ENCODE peak calls at places on chromosomes 7 and 10, in eight cellular contexts. One of them, this sample, is unnamed.

GRCh38 chr10:121681982-121682687 is 83.9 kb upstream of the FGFR2 start:
- DNase-seq in left ventricle myocardium superior: no peak
- DNase-seq in Calu3: no peak
- DNase-seq in fibroblast of lung: no peak
- DNase-seq in lower lobe of right lung: no peak
- DNase-seq in HEK293T: no peak
- DNase-seq in adipocyte: no peak
- DNase-seq in HCEC 1CT: no peak
- DNase-seq in this sample: no peak

GRCh38 chr10:31362023-31362641 is 43.1 kb downstream of the ZEB1 start:
- DNase-seq in left ventricle myocardium superior: peak
- DNase-seq in Calu3: no peak
- DNase-seq in fibroblast of lung: no peak
- DNase-seq in lower lobe of right lung: no peak
- DNase-seq in HEK293T: no peak
- DNase-seq in adipocyte: no peak
- DNase-seq in HCEC 1CT: no peak
- DNase-seq in this sample: no peak

GRCh38 chr7:80060218-80060806 is 74.3 kb upstream of the GNAI1 start:
- DNase-seq in left ventricle myocardium superior: no peak
- DNase-seq in Calu3: no peak
- DNase-seq in fibroblast of lung: peak
- DNase-seq in lower lobe of right lung: no peak
- DNase-seq in HEK293T: peak
- DNase-seq in adipocyte: peak
- DNase-seq in HCEC 1CT: peak
- DNase-seq in this sample: peak

GRCh38 chr7:140049339-140050024 is 13.3 kb downstream of the PARP12 start:
- DNase-seq in left ventricle myocardium superior: no peak
- DNase-seq in Calu3: no peak
- DNase-seq in fibroblast of lung: peak
- DNase-seq in lower lobe of right lung: no peak
- DNase-seq in HEK293T: no peak
- DNase-seq in adipocyte: no peak
- DNase-seq in HCEC 1CT: no peak
- DNase-seq in this sample: no peak

GRCh38 chr7:115838829-115839228 is 191.7 kb downstream of the TFEC start:
- DNase-seq in left ventricle myocardium superior: no peak
- DNase-seq in Calu3: no peak
- DNase-seq in fibroblast of lung: no peak
- DNase-seq in lower lobe of right lung: no peak
- DNase-seq in HEK293T: no peak
- DNase-seq in adipocyte: peak
- DNase-seq in HCEC 1CT: peak
- DNase-seq in this sample: peak

GRCh38 chr10:131571845-131572244 is 260.3 kb upstream of the TCERG1L start:
- DNase-seq in left ventricle myocardium superior: no peak
- DNase-seq in Calu3: no peak
- DNase-seq in fibroblast of lung: no peak
- DNase-seq in lower lobe of right lung: no peak
- DNase-seq in HEK293T: no peak
- DNase-seq in adipocyte: no peak
- DNase-seq in HCEC 1CT: no peak
- DNase-seq in this sample: no peak

GRCh38 chr10:10826125-10826524 is 191.5 kb upstream of the CELF2 start:
- DNase-seq in left ventricle myocardium superior: no peak
- DNase-seq in Calu3: no peak
- DNase-seq in fibroblast of lung: peak
- DNase-seq in lower lobe of right lung: no peak
- DNase-seq in HEK293T: no peak
- DNase-seq in adipocyte: peak
- DNase-seq in HCEC 1CT: peak
- DNase-seq in this sample: peak

GRCh38 chr10:15585303-15585715 is 134.4 kb downstream of the ITGA8 start:
- DNase-seq in left ventricle myocardium superior: peak
- DNase-seq in Calu3: peak
- DNase-seq in fibroblast of lung: peak
- DNase-seq in lower lobe of right lung: peak
- DNase-seq in HEK293T: peak
- DNase-seq in adipocyte: peak
- DNase-seq in HCEC 1CT: peak
- DNase-seq in this sample: peak

GRCh38 chr10:115947104-115947503 is 325.9 kb downstream of the GFRA1 start:
- DNase-seq in left ventricle myocardium superior: no peak
- DNase-seq in Calu3: no peak
- DNase-seq in fibroblast of lung: peak
- DNase-seq in lower lobe of right lung: no peak
- DNase-seq in HEK293T: no peak
- DNase-seq in adipocyte: peak
- DNase-seq in HCEC 1CT: peak
- DNase-seq in this sample: peak

GRCh38 chr7:5255832-5256231 is 26.9 kb upstream of the SLC29A4 start:
- DNase-seq in left ventricle myocardium superior: no peak
- DNase-seq in Calu3: no peak
- DNase-seq in fibroblast of lung: no peak
- DNase-seq in lower lobe of right lung: no peak
- DNase-seq in HEK293T: no peak
- DNase-seq in adipocyte: no peak
- DNase-seq in HCEC 1CT: no peak
- DNase-seq in this sample: no peak

GRCh38 chr7:121572615-121573014 is 176.5 kb upstream of the FAM3C start:
- DNase-seq in left ventricle myocardium superior: no peak
- DNase-seq in Calu3: no peak
- DNase-seq in fibroblast of lung: no peak
- DNase-seq in lower lobe of right lung: no peak
- DNase-seq in HEK293T: no peak
- DNase-seq in adipocyte: no peak
- DNase-seq in HCEC 1CT: no peak
- DNase-seq in this sample: no peak

GRCh38 chr10:133061296-133062038 is 26.3 kb upstream of the ADGRA1 start:
- DNase-seq in left ventricle myocardium superior: no peak
- DNase-seq in Calu3: no peak
- DNase-seq in fibroblast of lung: no peak
- DNase-seq in lower lobe of right lung: no peak
- DNase-seq in HEK293T: no peak
- DNase-seq in adipocyte: no peak
- DNase-seq in HCEC 1CT: no peak
- DNase-seq in this sample: no peak

GRCh38 chr10:29256019-29256418 is 32.9 kb upstream of the LYZL1 start:
- DNase-seq in left ventricle myocardium superior: no peak
- DNase-seq in Calu3: no peak
- DNase-seq in fibroblast of lung: no peak
- DNase-seq in lower lobe of right lung: no peak
- DNase-seq in HEK293T: no peak
- DNase-seq in adipocyte: no peak
- DNase-seq in HCEC 1CT: no peak
- DNase-seq in this sample: no peak

GRCh38 chr10:117763528-117763927 is 221.0 kb downstream of the EMX2 start:
- DNase-seq in left ventricle myocardium superior: no peak
- DNase-seq in Calu3: no peak
- DNase-seq in fibroblast of lung: no peak
- DNase-seq in lower lobe of right lung: no peak
- DNase-seq in HEK293T: no peak
- DNase-seq in adipocyte: no peak
- DNase-seq in HCEC 1CT: no peak
- DNase-seq in this sample: no peak

GRCh38 chr7:97971990-97972943 is 17.7 kb downstream of the OCM2 start:
- DNase-seq in left ventricle myocardium superior: peak
- DNase-seq in Calu3: peak
- DNase-seq in fibroblast of lung: peak
- DNase-seq in lower lobe of right lung: peak
- DNase-seq in HEK293T: peak
- DNase-seq in adipocyte: peak
- DNase-seq in HCEC 1CT: peak
- DNase-seq in this sample: peak

GRCh38 chr7:80703272-80703671 is 64.8 kb downstream of the CD36 start:
- DNase-seq in left ventricle myocardium superior: no peak
- DNase-seq in Calu3: no peak
- DNase-seq in fibroblast of lung: peak
- DNase-seq in lower lobe of right lung: no peak
- DNase-seq in HEK293T: no peak
- DNase-seq in adipocyte: peak
- DNase-seq in HCEC 1CT: peak
- DNase-seq in this sample: no peak

GRCh38 chr10:96511044-96511945 is 2.4 kb downstream of the TLL2 start:
- DNase-seq in left ventricle myocardium superior: no peak
- DNase-seq in Calu3: peak
- DNase-seq in fibroblast of lung: no peak
- DNase-seq in lower lobe of right lung: no peak
- DNase-seq in HEK293T: peak
- DNase-seq in adipocyte: peak
- DNase-seq in HCEC 1CT: peak
- DNase-seq in this sample: no peak

GRCh38 chr7:3092468-3092867 is 48.8 kb upstream of the CARD11 start:
- DNase-seq in left ventricle myocardium superior: peak
- DNase-seq in Calu3: no peak
- DNase-seq in fibroblast of lung: no peak
- DNase-seq in lower lobe of right lung: peak
- DNase-seq in HEK293T: no peak
- DNase-seq in adipocyte: no peak
- DNase-seq in HCEC 1CT: no peak
- DNase-seq in this sample: no peak

GRCh38 chr7:112567388-112567787 is 86.6 kb downstream of the LSMEM1 start:
- DNase-seq in left ventricle myocardium superior: no peak
- DNase-seq in Calu3: no peak
- DNase-seq in fibroblast of lung: no peak
- DNase-seq in lower lobe of right lung: no peak
- DNase-seq in HEK293T: no peak
- DNase-seq in adipocyte: no peak
- DNase-seq in HCEC 1CT: no peak
- DNase-seq in this sample: no peak

GRCh38 chr7:88759216-88759955 is at the start of gene ZNF804B:
- DNase-seq in left ventricle myocardium superior: peak
- DNase-seq in Calu3: no peak
- DNase-seq in fibroblast of lung: no peak
- DNase-seq in lower lobe of right lung: no peak
- DNase-seq in HEK293T: peak
- DNase-seq in adipocyte: peak
- DNase-seq in HCEC 1CT: no peak
- DNase-seq in this sample: no peak

GRCh38 chr7:95897557-95898183 is 125.3 kb downstream of the DYNC1I1 start:
- DNase-seq in left ventricle myocardium superior: no peak
- DNase-seq in Calu3: no peak
- DNase-seq in fibroblast of lung: no peak
- DNase-seq in lower lobe of right lung: no peak
- DNase-seq in HEK293T: no peak
- DNase-seq in adipocyte: no peak
- DNase-seq in HCEC 1CT: no peak
- DNase-seq in this sample: no peak

GRCh38 chr7:17233643-17234397 is 64.6 kb upstream of the AHR start:
- DNase-seq in left ventricle myocardium superior: no peak
- DNase-seq in Calu3: peak
- DNase-seq in fibroblast of lung: peak
- DNase-seq in lower lobe of right lung: no peak
- DNase-seq in HEK293T: no peak
- DNase-seq in adipocyte: peak
- DNase-seq in HCEC 1CT: no peak
- DNase-seq in this sample: peak

GRCh38 chr10:52807803-52808202 is 35.2 kb upstream of the MBL2 start:
- DNase-seq in left ventricle myocardium superior: no peak
- DNase-seq in Calu3: no peak
- DNase-seq in fibroblast of lung: no peak
- DNase-seq in lower lobe of right lung: no peak
- DNase-seq in HEK293T: no peak
- DNase-seq in adipocyte: no peak
- DNase-seq in HCEC 1CT: no peak
- DNase-seq in this sample: no peak

GRCh38 chr7:135798104-135798503 is 49.5 kb upstream of the FAM180A start:
- DNase-seq in left ventricle myocardium superior: no peak
- DNase-seq in Calu3: no peak
- DNase-seq in fibroblast of lung: no peak
- DNase-seq in lower lobe of right lung: no peak
- DNase-seq in HEK293T: no peak
- DNase-seq in adipocyte: no peak
- DNase-seq in HCEC 1CT: no peak
- DNase-seq in this sample: no peak

GRCh38 chr10:56470701-56471100 is 109.6 kb upstream of the ZWINT start:
- DNase-seq in left ventricle myocardium superior: no peak
- DNase-seq in Calu3: no peak
- DNase-seq in fibroblast of lung: no peak
- DNase-seq in lower lobe of right lung: no peak
- DNase-seq in HEK293T: no peak
- DNase-seq in adipocyte: no peak
- DNase-seq in HCEC 1CT: no peak
- DNase-seq in this sample: no peak

GRCh38 chr10:73517166-73517888 is 21.5 kb upstream of the PPP3CB start:
- DNase-seq in left ventricle myocardium superior: no peak
- DNase-seq in Calu3: no peak
- DNase-seq in fibroblast of lung: peak
- DNase-seq in lower lobe of right lung: no peak
- DNase-seq in HEK293T: no peak
- DNase-seq in adipocyte: no peak
- DNase-seq in HCEC 1CT: no peak
- DNase-seq in this sample: no peak

GRCh38 chr10:95785317-95785716 is 29.4 kb downstream of the ENTPD1 start:
- DNase-seq in left ventricle myocardium superior: no peak
- DNase-seq in Calu3: no peak
- DNase-seq in fibroblast of lung: no peak
- DNase-seq in lower lobe of right lung: no peak
- DNase-seq in HEK293T: no peak
- DNase-seq in adipocyte: no peak
- DNase-seq in HCEC 1CT: no peak
- DNase-seq in this sample: no peak

GRCh38 chr7:21345361-21345760 is 82.5 kb upstream of the SP4 start:
- DNase-seq in left ventricle myocardium superior: no peak
- DNase-seq in Calu3: no peak
- DNase-seq in fibroblast of lung: no peak
- DNase-seq in lower lobe of right lung: no peak
- DNase-seq in HEK293T: no peak
- DNase-seq in adipocyte: no peak
- DNase-seq in HCEC 1CT: no peak
- DNase-seq in this sample: no peak

GRCh38 chr7:157009778-157010587 is 480 bp downstream of the MNX1 start:
- DNase-seq in left ventricle myocardium superior: no peak
- DNase-seq in Calu3: peak
- DNase-seq in fibroblast of lung: no peak
- DNase-seq in lower lobe of right lung: no peak
- DNase-seq in HEK293T: peak
- DNase-seq in adipocyte: no peak
- DNase-seq in HCEC 1CT: no peak
- DNase-seq in this sample: no peak

GRCh38 chr7:132407764-132408163 is 168.5 kb downstream of the PLXNA4 start:
- DNase-seq in left ventricle myocardium superior: no peak
- DNase-seq in Calu3: no peak
- DNase-seq in fibroblast of lung: peak
- DNase-seq in lower lobe of right lung: no peak
- DNase-seq in HEK293T: no peak
- DNase-seq in adipocyte: no peak
- DNase-seq in HCEC 1CT: no peak
- DNase-seq in this sample: no peak

GRCh38 chr10:72259491-72260214 is 14.1 kb upstream of the DDIT4 start:
- DNase-seq in left ventricle myocardium superior: no peak
- DNase-seq in Calu3: no peak
- DNase-seq in fibroblast of lung: peak
- DNase-seq in lower lobe of right lung: no peak
- DNase-seq in HEK293T: no peak
- DNase-seq in adipocyte: peak
- DNase-seq in HCEC 1CT: peak
- DNase-seq in this sample: peak

GRCh38 chr10:79014796-79015195 is 54.0 kb upstream of the ZMIZ1 start:
- DNase-seq in left ventricle myocardium superior: no peak
- DNase-seq in Calu3: no peak
- DNase-seq in fibroblast of lung: no peak
- DNase-seq in lower lobe of right lung: no peak
- DNase-seq in HEK293T: no peak
- DNase-seq in adipocyte: no peak
- DNase-seq in HCEC 1CT: no peak
- DNase-seq in this sample: no peak

GRCh38 chr10:4280481-4281206 is 495.6 kb upstream of the KLF6 start:
- DNase-seq in left ventricle myocardium superior: no peak
- DNase-seq in Calu3: peak
- DNase-seq in fibroblast of lung: peak
- DNase-seq in lower lobe of right lung: no peak
- DNase-seq in HEK293T: no peak
- DNase-seq in adipocyte: peak
- DNase-seq in HCEC 1CT: peak
- DNase-seq in this sample: peak

GRCh38 chr10:114026189-114027040 is 17.3 kb upstream of the ADRB1 start:
- DNase-seq in left ventricle myocardium superior: no peak
- DNase-seq in Calu3: no peak
- DNase-seq in fibroblast of lung: peak
- DNase-seq in lower lobe of right lung: peak
- DNase-seq in HEK293T: no peak
- DNase-seq in adipocyte: peak
- DNase-seq in HCEC 1CT: peak
- DNase-seq in this sample: peak

This sample was measured in fibroblast of gingiva.